ENCODE peak calls at places on chromosome 7, in four cellular contexts. One of them, this sample, is unnamed.

GRCh38 chr7:114051871-114052324 is 133.1 kb upstream of the PPP1R3A start:
- DNase-seq in mesendoderm: no peak
- DNase-seq in H9: no peak
- DNase-seq in H1: no peak
- DNase-seq in this sample: no peak

GRCh38 chr7:143382126-143382790 is 1.1 kb downstream of the ZYX start:
- DNase-seq in mesendoderm: no peak
- DNase-seq in H9: no peak
- DNase-seq in H1: no peak
- DNase-seq in this sample: no peak

GRCh38 chr7:80139179-80139578 is 4.5 kb downstream of the GNAI1 start:
- DNase-seq in mesendoderm: no peak
- DNase-seq in H9: no peak
- DNase-seq in H1: no peak
- DNase-seq in this sample: no peak

GRCh38 chr7:6516387-6516983 is 34.8 kb downstream of the GRID2IP start:
- DNase-seq in mesendoderm: peak
- DNase-seq in H9: peak
- DNase-seq in H1: peak
- DNase-seq in this sample: peak

GRCh38 chr7:105389090-105389650 is 449 bp upstream of the SRPK2 start:
- DNase-seq in mesendoderm: peak
- DNase-seq in H9: peak
- DNase-seq in H1: peak
- DNase-seq in this sample: peak

GRCh38 chr7:15399446-15399845 is 162.4 kb downstream of the AGMO start:
- DNase-seq in mesendoderm: no peak
- DNase-seq in H9: no peak
- DNase-seq in H1: no peak
- DNase-seq in this sample: peak

GRCh38 chr7:154953006-154953684 is 49.8 kb downstream of the PAXIP1 start:
- DNase-seq in mesendoderm: peak
- DNase-seq in H9: peak
- DNase-seq in H1: peak
- DNase-seq in this sample: peak

GRCh38 chr7:66837007-66837406 is 84.0 kb upstream of the TMEM248 start:
- DNase-seq in mesendoderm: peak
- DNase-seq in H9: peak
- DNase-seq in H1: peak
- DNase-seq in this sample: peak

GRCh38 chr7:140260338-140260737 is 83.6 kb upstream of the KDM7A start:
- DNase-seq in mesendoderm: no peak
- DNase-seq in H9: no peak
- DNase-seq in H1: no peak
- DNase-seq in this sample: no peak

GRCh38 chr7:41885078-41885477 is 182.2 kb upstream of the INHBA start:
- DNase-seq in mesendoderm: no peak
- DNase-seq in H9: no peak
- DNase-seq in H1: no peak
- DNase-seq in this sample: peak

GRCh38 chr7:36755484-36755883 is 31.2 kb upstream of the AOAH start:
- DNase-seq in mesendoderm: no peak
- DNase-seq in H9: no peak
- DNase-seq in H1: no peak
- DNase-seq in this sample: no peak

GRCh38 chr7:9718071-9718470 is 1255.6 kb upstream of the PHF14 start:
- DNase-seq in mesendoderm: no peak
- DNase-seq in H9: no peak
- DNase-seq in H1: no peak
- DNase-seq in this sample: no peak

GRCh38 chr7:18018296-18019205 is 9.1 kb downstream of the PRPS1L1 start:
- DNase-seq in mesendoderm: no peak
- DNase-seq in H9: no peak
- DNase-seq in H1: no peak
- DNase-seq in this sample: no peak

GRCh38 chr7:71612892-71613291 is 480.9 kb downstream of the GALNT17 start:
- DNase-seq in mesendoderm: peak
- DNase-seq in H9: no peak
- DNase-seq in H1: no peak
- DNase-seq in this sample: no peak

GRCh38 chr7:159064816-159065130 is 79.9 kb downstream of the VIPR2 start:
- DNase-seq in mesendoderm: no peak
- DNase-seq in H9: no peak
- DNase-seq in H1: no peak
- DNase-seq in this sample: no peak

GRCh38 chr7:136911362-136911761 is 42.9 kb downstream of the CHRM2 start:
- DNase-seq in mesendoderm: peak
- DNase-seq in H9: peak
- DNase-seq in H1: no peak
- DNase-seq in this sample: peak

GRCh38 chr7:36348256-36348655 is 41.4 kb upstream of the ANLN start:
- DNase-seq in mesendoderm: no peak
- DNase-seq in H9: no peak
- DNase-seq in H1: no peak
- DNase-seq in this sample: peak

GRCh38 chr7:83469076-83469475 is 179.9 kb downstream of the SEMA3E start:
- DNase-seq in mesendoderm: no peak
- DNase-seq in H9: no peak
- DNase-seq in H1: no peak
- DNase-seq in this sample: peak

GRCh38 chr7:70640266-70640833 is 491.6 kb upstream of the GALNT17 start:
- DNase-seq in mesendoderm: peak
- DNase-seq in H9: no peak
- DNase-seq in H1: no peak
- DNase-seq in this sample: peak

GRCh38 chr7:91940171-91940570 is 491 bp upstream of the AKAP9 start:
- DNase-seq in mesendoderm: peak
- DNase-seq in H9: peak
- DNase-seq in H1: peak
- DNase-seq in this sample: no peak

GRCh38 chr7:137122145-137122544 is 221.4 kb downstream of the PTN start:
- DNase-seq in mesendoderm: no peak
- DNase-seq in H9: no peak
- DNase-seq in H1: no peak
- DNase-seq in this sample: no peak

GRCh38 chr7:11665381-11665780 is 166.6 kb downstream of the THSD7A start:
- DNase-seq in mesendoderm: no peak
- DNase-seq in H9: no peak
- DNase-seq in H1: no peak
- DNase-seq in this sample: no peak

GRCh38 chr7:152383341-152384234 is 52.2 kb downstream of the KMT2C start:
- DNase-seq in mesendoderm: no peak
- DNase-seq in H9: no peak
- DNase-seq in H1: no peak
- DNase-seq in this sample: peak

GRCh38 chr7:135179321-135179925 is 8.9 kb upstream of the CYREN start:
- DNase-seq in mesendoderm: no peak
- DNase-seq in H9: no peak
- DNase-seq in H1: no peak
- DNase-seq in this sample: no peak

GRCh38 chr7:32215697-32216096 is 145.5 kb upstream of the PDE1C start:
- DNase-seq in mesendoderm: no peak
- DNase-seq in H9: no peak
- DNase-seq in H1: no peak
- DNase-seq in this sample: no peak

GRCh38 chr7:148114807-148115206 is 475.8 kb upstream of the C7orf33 start:
- DNase-seq in mesendoderm: no peak
- DNase-seq in H9: no peak
- DNase-seq in H1: no peak
- DNase-seq in this sample: no peak

GRCh38 chr7:148118371-148118770 is 472.2 kb upstream of the C7orf33 start:
- DNase-seq in mesendoderm: no peak
- DNase-seq in H9: no peak
- DNase-seq in H1: no peak
- DNase-seq in this sample: no peak

GRCh38 chr7:148116195-148116594 is 474.4 kb upstream of the C7orf33 start:
- DNase-seq in mesendoderm: no peak
- DNase-seq in H9: no peak
- DNase-seq in H1: no peak
- DNase-seq in this sample: no peak

GRCh38 chr7:148115308-148115707 is 475.3 kb upstream of the C7orf33 start:
- DNase-seq in mesendoderm: no peak
- DNase-seq in H9: no peak
- DNase-seq in H1: no peak
- DNase-seq in this sample: no peak

GRCh38 chr7:148116954-148117353 is 473.6 kb upstream of the C7orf33 start:
- DNase-seq in mesendoderm: no peak
- DNase-seq in H9: no peak
- DNase-seq in H1: no peak
- DNase-seq in this sample: no peak
- H4K5ac ChIP-seq in mesendoderm: no peak
- H4K5ac ChIP-seq in H9: no peak
- H4K5ac ChIP-seq in H1: no peak
- H4K5ac ChIP-seq in this sample: no peak

GRCh38 chr7:34036069-34036920 is 131.0 kb downstream of the BMPER start:
- DNase-seq in mesendoderm: peak
- DNase-seq in H9: no peak
- DNase-seq in H1: no peak
- DNase-seq in this sample: peak
- H3K9ac ChIP-seq in mesendoderm: no peak
- H3K9ac ChIP-seq in H9: no peak
- H3K9ac ChIP-seq in H1: no peak
- H3K9ac ChIP-seq in this sample: no peak

GRCh38 chr7:138773176-138773575 is 24.6 kb upstream of the TMEM213 start:
- DNase-seq in mesendoderm: no peak
- DNase-seq in H9: no peak
- DNase-seq in H1: no peak
- DNase-seq in this sample: no peak

GRCh38 chr7:138781004-138781403 is 16.8 kb upstream of the TMEM213 start:
- DNase-seq in mesendoderm: no peak
- DNase-seq in H9: no peak
- DNase-seq in H1: no peak
- DNase-seq in this sample: no peak

GRCh38 chr7:138770904-138771303 is 26.9 kb upstream of the TMEM213 start:
- DNase-seq in mesendoderm: no peak
- DNase-seq in H9: no peak
- DNase-seq in H1: no peak
- DNase-seq in this sample: no peak

GRCh38 chr7:138773817-138774216 is 24.0 kb upstream of the TMEM213 start:
- DNase-seq in mesendoderm: peak
- DNase-seq in H9: peak
- DNase-seq in H1: peak
- DNase-seq in this sample: no peak

DNA sequence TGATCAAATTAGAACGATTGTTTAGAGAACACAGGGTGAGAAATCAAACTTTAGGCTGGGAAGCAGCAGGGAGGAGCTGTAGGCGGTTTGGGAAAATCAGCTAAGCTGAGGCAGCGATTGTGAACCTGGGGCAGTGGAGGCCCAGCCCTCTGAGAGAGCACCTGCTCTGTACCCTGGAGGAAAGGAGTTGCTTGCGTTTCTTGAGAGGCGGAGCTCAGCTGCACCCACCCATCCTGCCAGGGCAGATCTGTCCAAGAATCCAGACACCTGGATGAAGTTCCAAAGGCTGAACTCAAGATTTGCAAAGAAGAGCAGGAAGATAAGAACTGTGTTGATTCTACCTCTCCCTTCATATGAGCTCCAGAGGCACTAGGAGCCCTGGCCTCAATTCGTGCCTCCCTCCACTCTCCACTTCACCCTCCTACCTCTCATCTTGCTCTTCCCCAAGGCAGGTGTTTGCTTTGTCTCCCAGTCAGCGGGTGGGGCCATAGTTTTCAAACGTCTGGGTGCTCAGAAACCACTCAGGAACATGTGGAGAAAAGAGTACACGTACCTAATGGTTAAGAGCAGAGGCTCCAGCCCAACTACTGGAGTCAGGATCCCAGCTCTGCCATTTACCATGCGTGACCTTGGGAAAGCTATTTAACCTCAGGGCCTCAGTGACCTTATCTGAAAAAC is 21.5 kb upstream of the TMEM213 start:
- DNase-seq in mesendoderm: no peak
- DNase-seq in H9: no peak
- DNase-seq in H1: no peak
- DNase-seq in this sample: no peak
- H4K5ac ChIP-seq in mesendoderm: no peak
- H4K5ac ChIP-seq in H9: no peak
- H4K5ac ChIP-seq in H1: no peak
- H4K5ac ChIP-seq in this sample: no peak

GRCh38 chr7:16889305-16889704 is 7.5 kb upstream of the AGR3 start:
- DNase-seq in mesendoderm: no peak
- DNase-seq in H9: no peak
- DNase-seq in H1: no peak
- DNase-seq in this sample: no peak

GRCh38 chr7:16891874-16892620 is 10.3 kb upstream of the AGR3 start:
- DNase-seq in mesendoderm: no peak
- DNase-seq in H9: no peak
- DNase-seq in H1: no peak
- DNase-seq in this sample: no peak

GRCh38 chr7:16891338-16891737 is 9.6 kb upstream of the AGR3 start:
- DNase-seq in mesendoderm: peak
- DNase-seq in H9: peak
- DNase-seq in H1: no peak
- DNase-seq in this sample: peak

DNA sequence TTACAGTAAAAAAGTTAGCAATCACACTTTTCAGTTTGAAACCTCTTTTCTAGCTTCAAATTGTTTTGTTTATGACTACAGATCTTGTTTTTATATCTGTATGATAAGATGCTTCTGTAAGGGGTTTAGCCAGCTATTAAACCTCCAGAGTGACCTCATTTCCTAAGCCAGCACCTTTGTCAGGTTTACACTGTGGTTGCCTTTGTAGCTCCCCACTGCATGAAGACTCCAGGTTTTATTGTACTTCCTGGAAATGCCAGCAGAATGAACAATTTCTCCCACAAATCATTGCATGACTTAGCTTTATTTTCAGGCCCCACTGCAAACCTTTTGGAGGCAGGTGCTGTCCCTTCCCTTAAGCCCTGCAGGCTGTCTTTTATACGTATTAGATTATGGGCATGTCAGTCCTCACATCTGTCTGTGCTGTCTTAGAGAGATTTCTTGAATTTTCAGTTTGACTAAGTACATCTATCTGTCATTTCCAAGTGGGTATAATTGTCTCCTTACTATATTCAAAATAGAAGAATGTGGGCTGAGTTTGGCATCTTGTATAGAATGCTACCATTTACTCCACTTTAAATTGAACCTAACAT is 8.2 kb upstream of the AGR3 start:
- DNase-seq in mesendoderm: no peak
- DNase-seq in H9: no peak
- DNase-seq in H1: no peak
- DNase-seq in this sample: no peak
- H3K9ac ChIP-seq in mesendoderm: no peak
- H3K9ac ChIP-seq in H9: no peak
- H3K9ac ChIP-seq in H1: no peak
- H3K9ac ChIP-seq in this sample: no peak

DNA sequence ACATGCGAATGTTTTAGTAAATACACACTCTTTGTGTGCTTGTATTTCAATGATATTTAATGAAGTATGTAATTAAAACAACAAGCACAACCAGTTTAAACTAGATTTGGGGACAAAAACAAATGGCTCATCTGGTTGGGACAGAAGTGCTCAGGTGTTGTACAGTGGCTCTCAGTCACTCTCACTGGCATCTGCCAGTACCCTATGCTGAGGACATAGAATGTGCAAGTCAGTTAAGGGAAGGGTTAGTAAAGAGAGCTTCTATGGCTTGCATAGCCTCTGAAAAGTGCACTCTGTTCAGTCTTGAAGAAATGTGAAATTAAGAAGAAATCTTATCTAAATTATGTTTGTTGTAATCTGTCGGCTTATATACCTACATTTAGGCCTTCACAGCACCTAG is 183.0 kb downstream of the LRRC4 start:
- DNase-seq in mesendoderm: no peak
- DNase-seq in H9: no peak
- DNase-seq in H1: no peak
- DNase-seq in this sample: no peak
- H4K5ac ChIP-seq in mesendoderm: no peak
- H4K5ac ChIP-seq in H9: no peak
- H4K5ac ChIP-seq in H1: no peak
- H4K5ac ChIP-seq in this sample: no peak

This sample was measured in IMR-90.